ENCODE peak calls at places on chromosome X, in eight cellular contexts. One of them, this sample, is unnamed.

GRCh38 chrX:136146614-136147319 is 566 bp upstream of the FHL1 start:
- DNase-seq in COR-L47: no peak
- DNase-seq in central memory CD4-positive, alpha-beta T cell: peak
- DNase-seq in adipocyte: peak
- DNase-seq in activated naive CD8-positive, alpha-beta T cell treated with anti-CD3 and anti-CD28 coated beads, Interleukin-2, amount 50 U/mL, for 24 hours: peak
- DNase-seq in renal cortical epithelial cell: no peak
- DNase-seq in NCI-H1694: peak
- DNase-seq in GF-D8: no peak
- DNase-seq in this sample: no peak

GRCh38 chrX:68443155-68443868 is 10.0 kb upstream of the OPHN1 start:
- DNase-seq in adipocyte: peak
- DNase-seq in NCI-H1694: no peak
- DNase-seq in GF-D8: peak
- DNase-seq in central memory CD4-positive, alpha-beta T cell: peak
- DNase-seq in COR-L47: no peak
- DNase-seq in renal cortical epithelial cell: peak
- DNase-seq in activated naive CD8-positive, alpha-beta T cell treated with anti-CD3 and anti-CD28 coated beads, Interleukin-2, amount 50 U/mL, for 24 hours: no peak
- DNase-seq in this sample: no peak

GRCh38 chrX:11666180-11666579 is 460 bp upstream of the ARHGAP6 start:
- DNase-seq in NCI-H1694: no peak
- DNase-seq in central memory CD4-positive, alpha-beta T cell: no peak
- DNase-seq in adipocyte: peak
- DNase-seq in activated naive CD8-positive, alpha-beta T cell treated with anti-CD3 and anti-CD28 coated beads, Interleukin-2, amount 50 U/mL, for 24 hours: no peak
- DNase-seq in COR-L47: no peak
- DNase-seq in renal cortical epithelial cell: no peak
- DNase-seq in GF-D8: no peak
- DNase-seq in this sample: no peak

GRCh38 chrX:10173331-10173900 is 16.6 kb downstream of the CLCN4 start:
- DNase-seq in adipocyte: peak
- DNase-seq in renal cortical epithelial cell: peak
- DNase-seq in NCI-H1694: no peak
- DNase-seq in central memory CD4-positive, alpha-beta T cell: no peak
- DNase-seq in GF-D8: no peak
- DNase-seq in activated naive CD8-positive, alpha-beta T cell treated with anti-CD3 and anti-CD28 coated beads, Interleukin-2, amount 50 U/mL, for 24 hours: no peak
- DNase-seq in COR-L47: no peak
- DNase-seq in this sample: no peak

GRCh38 chrX:53685711-53686110 is 808 bp downstream of the HUWE1 start:
- DNase-seq in GF-D8: no peak
- DNase-seq in renal cortical epithelial cell: no peak
- DNase-seq in activated naive CD8-positive, alpha-beta T cell treated with anti-CD3 and anti-CD28 coated beads, Interleukin-2, amount 50 U/mL, for 24 hours: no peak
- DNase-seq in NCI-H1694: peak
- DNase-seq in adipocyte: peak
- DNase-seq in central memory CD4-positive, alpha-beta T cell: no peak
- DNase-seq in COR-L47: no peak
- DNase-seq in this sample: no peak

GRCh38 chrX:7950865-7951264 is 23.7 kb upstream of the PNPLA4 start:
- DNase-seq in activated naive CD8-positive, alpha-beta T cell treated with anti-CD3 and anti-CD28 coated beads, Interleukin-2, amount 50 U/mL, for 24 hours: no peak
- DNase-seq in renal cortical epithelial cell: no peak
- DNase-seq in NCI-H1694: no peak
- DNase-seq in GF-D8: no peak
- DNase-seq in COR-L47: no peak
- DNase-seq in central memory CD4-positive, alpha-beta T cell: no peak
- DNase-seq in adipocyte: no peak
- DNase-seq in this sample: no peak

GRCh38 chrX:41912922-41913321 is 10.4 kb downstream of the CASK start:
- DNase-seq in activated naive CD8-positive, alpha-beta T cell treated with anti-CD3 and anti-CD28 coated beads, Interleukin-2, amount 50 U/mL, for 24 hours: no peak
- DNase-seq in NCI-H1694: no peak
- DNase-seq in GF-D8: no peak
- DNase-seq in adipocyte: no peak
- DNase-seq in central memory CD4-positive, alpha-beta T cell: no peak
- DNase-seq in COR-L47: no peak
- DNase-seq in renal cortical epithelial cell: peak
- DNase-seq in this sample: no peak

GRCh38 chrX:154490021-154490413 is 412 bp downstream of the SLC10A3 start:
- DNase-seq in central memory CD4-positive, alpha-beta T cell: no peak
- DNase-seq in renal cortical epithelial cell: peak
- DNase-seq in NCI-H1694: no peak
- DNase-seq in COR-L47: no peak
- DNase-seq in adipocyte: peak
- DNase-seq in activated naive CD8-positive, alpha-beta T cell treated with anti-CD3 and anti-CD28 coated beads, Interleukin-2, amount 50 U/mL, for 24 hours: peak
- DNase-seq in GF-D8: no peak
- DNase-seq in this sample: no peak

GRCh38 chrX:103329991-103330390 is at the start of gene TCEAL7:
- DNase-seq in activated naive CD8-positive, alpha-beta T cell treated with anti-CD3 and anti-CD28 coated beads, Interleukin-2, amount 50 U/mL, for 24 hours: no peak
- DNase-seq in COR-L47: no peak
- DNase-seq in renal cortical epithelial cell: no peak
- DNase-seq in NCI-H1694: no peak
- DNase-seq in central memory CD4-positive, alpha-beta T cell: no peak
- DNase-seq in GF-D8: no peak
- DNase-seq in adipocyte: peak
- DNase-seq in this sample: no peak

GRCh38 chrX:9878141-9878875 is 88.8 kb upstream of the CLDN34 start:
- DNase-seq in NCI-H1694: no peak
- DNase-seq in COR-L47: peak
- DNase-seq in GF-D8: no peak
- DNase-seq in renal cortical epithelial cell: no peak
- DNase-seq in activated naive CD8-positive, alpha-beta T cell treated with anti-CD3 and anti-CD28 coated beads, Interleukin-2, amount 50 U/mL, for 24 hours: no peak
- DNase-seq in adipocyte: peak
- DNase-seq in central memory CD4-positive, alpha-beta T cell: no peak
- DNase-seq in this sample: no peak

GRCh38 chrX:124347242-124347641 is 879 bp downstream of the SH2D1A start:
- DNase-seq in renal cortical epithelial cell: no peak
- DNase-seq in COR-L47: no peak
- DNase-seq in activated naive CD8-positive, alpha-beta T cell treated with anti-CD3 and anti-CD28 coated beads, Interleukin-2, amount 50 U/mL, for 24 hours: peak
- DNase-seq in NCI-H1694: no peak
- DNase-seq in adipocyte: no peak
- DNase-seq in GF-D8: no peak
- DNase-seq in central memory CD4-positive, alpha-beta T cell: peak
- DNase-seq in this sample: no peak

GRCh38 chrX:53445977-53446376 is 11.8 kb upstream of the HSD17B10 start:
- DNase-seq in renal cortical epithelial cell: peak
- DNase-seq in central memory CD4-positive, alpha-beta T cell: peak
- DNase-seq in GF-D8: no peak
- DNase-seq in COR-L47: peak
- DNase-seq in NCI-H1694: peak
- DNase-seq in activated naive CD8-positive, alpha-beta T cell treated with anti-CD3 and anti-CD28 coated beads, Interleukin-2, amount 50 U/mL, for 24 hours: peak
- DNase-seq in adipocyte: peak
- DNase-seq in this sample: no peak

GRCh38 chrX:2697741-2698294 is 6.7 kb downstream of the CD99 start:
- DNase-seq in GF-D8: no peak
- DNase-seq in activated naive CD8-positive, alpha-beta T cell treated with anti-CD3 and anti-CD28 coated beads, Interleukin-2, amount 50 U/mL, for 24 hours: no peak
- DNase-seq in renal cortical epithelial cell: no peak
- DNase-seq in central memory CD4-positive, alpha-beta T cell: no peak
- DNase-seq in adipocyte: no peak
- DNase-seq in COR-L47: no peak
- DNase-seq in NCI-H1694: no peak
- DNase-seq in this sample: no peak

GRCh38 chrX:120235284-120235683 is 15.3 kb upstream of the ZBTB33 start:
- DNase-seq in NCI-H1694: no peak
- DNase-seq in activated naive CD8-positive, alpha-beta T cell treated with anti-CD3 and anti-CD28 coated beads, Interleukin-2, amount 50 U/mL, for 24 hours: no peak
- DNase-seq in COR-L47: no peak
- DNase-seq in central memory CD4-positive, alpha-beta T cell: no peak
- DNase-seq in renal cortical epithelial cell: no peak
- DNase-seq in adipocyte: no peak
- DNase-seq in GF-D8: no peak
- DNase-seq in this sample: no peak

GRCh38 chrX:108590496-108590895 is 145.9 kb downstream of the IRS4 start:
- DNase-seq in adipocyte: no peak
- DNase-seq in central memory CD4-positive, alpha-beta T cell: no peak
- DNase-seq in NCI-H1694: no peak
- DNase-seq in activated naive CD8-positive, alpha-beta T cell treated with anti-CD3 and anti-CD28 coated beads, Interleukin-2, amount 50 U/mL, for 24 hours: no peak
- DNase-seq in COR-L47: no peak
- DNase-seq in GF-D8: no peak
- DNase-seq in renal cortical epithelial cell: no peak
- DNase-seq in this sample: no peak

GRCh38 chrX:137430984-137431475 is 134.9 kb upstream of the ZIC3 start:
- DNase-seq in GF-D8: no peak
- DNase-seq in adipocyte: no peak
- DNase-seq in renal cortical epithelial cell: no peak
- DNase-seq in COR-L47: no peak
- DNase-seq in NCI-H1694: no peak
- DNase-seq in central memory CD4-positive, alpha-beta T cell: no peak
- DNase-seq in activated naive CD8-positive, alpha-beta T cell treated with anti-CD3 and anti-CD28 coated beads, Interleukin-2, amount 50 U/mL, for 24 hours: no peak
- DNase-seq in this sample: no peak